ENCODE peak calls at places on chromosome 14, in nine cellular contexts. H, R, I, W, U, B, M, F and C are unnamed samples.

GRCh38 chr14:88669346-88669745 is 106.5 kb downstream of the ZC3H14 start:
- DNase-seq in H (no peak), R (no peak), I (no peak), W (no peak), U (no peak), B (no peak), M (no peak), F (no peak), C (no peak)

GRCh38 chr14:81193924-81194633 is 26.7 kb downstream of the GTF2A1 start:
- DNase-seq in H (peak), R (no peak), I (no peak), W (no peak), U (no peak), B (no peak), M (no peak), F (no peak), C (no peak)

GRCh38 chr14:97854918-97855317 is 1057.7 kb downstream of the VRK1 start:
- DNase-seq in H (no peak), R (no peak), I (no peak), W (no peak), U (no peak), B (no peak), M (no peak), F (no peak), C (no peak)

GRCh38 chr14:51094282-51094821 is 553 bp downstream of the TRIM9 start:
- DNase-seq in H (no peak), R (no peak), I (no peak), W (peak), U (no peak), B (peak), M (no peak), F (peak), C (no peak)

GRCh38 chr14:64880382-64881121 is 845 bp upstream of the SPTB start:
- DNase-seq in H (no peak), R (peak), I (peak), W (peak), U (no peak), B (no peak), M (no peak), F (peak), C (peak)

GRCh38 chr14:74368441-74368840 is 20.2 kb downstream of the VRTN start:
- DNase-seq in H (no peak), R (no peak), I (no peak), W (no peak), U (no peak), B (no peak), M (no peak), F (no peak), C (no peak)

GRCh38 chr14:56137842-56138241 is 19.6 kb downstream of the PELI2 start:
- DNase-seq in H (no peak), R (peak), I (no peak), W (no peak), U (no peak), B (no peak), M (no peak), F (no peak), C (no peak)

GRCh38 chr14:101980700-101981099 is 16.3 kb downstream of the DYNC1H1 start:
- DNase-seq in H (peak), R (no peak), I (no peak), W (no peak), U (peak), B (no peak), M (no peak), F (no peak), C (no peak)

GRCh38 chr14:67574156-67574555 is 25.9 kb downstream of the PIGH start:
- DNase-seq in H (no peak), R (no peak), I (no peak), W (no peak), U (no peak), B (no peak), M (no peak), F (no peak), C (no peak)

GRCh38 chr14:81303258-81303935 is 82.6 kb upstream of the GTF2A1 start:
- DNase-seq in H (no peak), R (no peak), I (no peak), W (no peak), U (no peak), B (peak), M (no peak), F (no peak), C (peak)

GRCh38 chr14:37602605-37603453 is 7.4 kb downstream of the TTC6 start:
- DNase-seq in H (no peak), R (no peak), I (no peak), W (no peak), U (no peak), B (no peak), M (no peak), F (no peak), C (no peak)

GRCh38 chr14:100535287-100536131 is 51.7 kb downstream of the BEGAIN start:
- DNase-seq in H (no peak), R (no peak), I (no peak), W (peak), U (no peak), B (peak), M (peak), F (no peak), C (no peak)

GRCh38 chr14:65230287-65230728 is 128.0 kb upstream of the MAX start:
- DNase-seq in H (no peak), R (peak), I (no peak), W (no peak), U (no peak), B (no peak), M (peak), F (no peak), C (peak)

GRCh38 chr14:74478996-74479635 is 14.0 kb downstream of the NPC2 start:
- DNase-seq in H (peak), R (peak), I (no peak), W (no peak), U (no peak), B (no peak), M (no peak), F (no peak), C (peak)

GRCh38 chr14:99832326-99832725 is 39.1 kb downstream of the EML1 start:
- DNase-seq in H (no peak), R (no peak), I (no peak), W (no peak), U (no peak), B (no peak), M (no peak), F (no peak), C (no peak)

GRCh38 chr14:92513966-92514843 is 624 bp downstream of the RIN3 start:
- DNase-seq in H (peak), R (peak), I (no peak), W (peak), U (no peak), B (no peak), M (no peak), F (no peak), C (no peak)

GRCh38 chr14:78143489-78144145 is 26.6 kb upstream of the NRXN3 start:
- DNase-seq in H (peak), R (no peak), I (no peak), W (no peak), U (no peak), B (no peak), M (no peak), F (no peak), C (no peak)

GRCh38 chr14:76773188-76773885 is 12.1 kb downstream of the VASH1 start:
- DNase-seq in H (peak), R (no peak), I (no peak), W (no peak), U (peak), B (peak), M (no peak), F (no peak), C (no peak)

GRCh38 chr14:68786491-68787234 is 6.2 kb downstream of the ZFP36L1 start:
- DNase-seq in H (peak), R (peak), I (no peak), W (no peak), U (no peak), B (peak), M (no peak), F (no peak), C (no peak)

GRCh38 chr14:51884086-51884927 is 23.9 kb downstream of the GNG2 start:
- DNase-seq in H (peak), R (no peak), I (no peak), W (no peak), U (peak), B (no peak), M (no peak), F (no peak), C (no peak)

GRCh38 chr14:92253381-92253894 is 69.5 kb upstream of the SLC24A4 start:
- DNase-seq in H (peak), R (peak), I (no peak), W (no peak), U (no peak), B (no peak), M (no peak), F (no peak), C (no peak)